ENCODE peak calls at places on chromosomes 5 and 9, in nine cellular contexts. X is lower lobe of right lung; K is left lung; W is B cell; B is foreskin fibroblast; J is T-helper 22 cell; D is tibial artery; N is AG08396; C is stimulated activated CD4-positive, alpha-beta T cell treated with anti-CD3 and anti-CD28 coated beads, Interleukin-15, amount 100 ng/mL, for 24 hours. Z is an unnamed sample.

GRCh38 chr5:463952-464351 is 21.0 kb downstream of the EXOC3 start:
- DNase-seq in X (peak), K (peak), J (peak), D (peak), C (peak), N (no peak), B (no peak), W (peak), Z (no peak)

GRCh38 chr9:89311346-89312153 is 555 bp downstream of the CKS2 start:
- DNase-seq in W (no peak), K (peak), B (peak), J (no peak), N (no peak), D (no peak), C (peak), X (peak), Z (no peak)

GRCh38 chr5:932628-933250 is 40.1 kb downstream of the TRIP13 start:
- DNase-seq in K (no peak), J (no peak), C (no peak), W (no peak), N (peak), B (no peak), D (peak), X (no peak), Z (no peak)

GRCh38 chr5:168375214-168375613 is 83.8 kb downstream of the WWC1 start:
- DNase-seq in B (no peak), C (no peak), D (no peak), J (no peak), X (no peak), N (no peak), W (no peak), K (no peak), Z (no peak)

GRCh38 chr5:56833325-56833724 is 18.0 kb downstream of the MAP3K1 start:
- DNase-seq in J (no peak), X (no peak), B (no peak), C (peak), N (no peak), W (no peak), D (no peak), K (no peak), Z (no peak)

GRCh38 chr5:1731091-1731639 is 68.5 kb downstream of the MRPL36 start:
- DNase-seq in N (no peak), C (no peak), J (no peak), X (no peak), D (no peak), B (no peak), W (no peak), K (peak), Z (peak)

GRCh38 chr5:146484714-146485391 is 31.1 kb downstream of the GPR151 start:
- DNase-seq in X (no peak), N (no peak), D (no peak), W (no peak), K (no peak), C (no peak), B (no peak), J (no peak), Z (no peak)

GRCh38 chr5:148492351-148492750 is 108.6 kb downstream of the FBXO38 start:
- DNase-seq in C (no peak), B (no peak), J (no peak), X (no peak), N (no peak), K (no peak), W (no peak), D (no peak), Z (no peak)

GRCh38 chr9:36036780-36037579 is at the start of gene RECK:
- DNase-seq in B (peak), W (peak), D (peak), K (peak), N (peak), C (peak), J (peak), X (peak), Z (peak)

GRCh38 chr9:92947268-92948031 is at the start of gene FGD3:
- DNase-seq in X (no peak), C (peak), K (no peak), B (peak), N (peak), D (no peak), W (peak), J (peak), Z (no peak)

GRCh38 chr5:169686137-169686536 is 49.1 kb downstream of the DOCK2 start:
- DNase-seq in B (no peak), N (no peak), X (no peak), C (no peak), K (no peak), W (no peak), D (no peak), J (no peak), Z (no peak)

GRCh38 chr5:77157732-77158532 is 52.5 kb upstream of the PDE8B start:
- DNase-seq in X (no peak), C (no peak), D (no peak), N (no peak), K (no peak), W (no peak), B (no peak), J (no peak), Z (no peak)

GRCh38 chr9:94894111-94894699 is 167.7 kb downstream of the AOPEP start:
- DNase-seq in B (peak), X (no peak), D (no peak), K (no peak), C (no peak), W (no peak), N (no peak), J (no peak), Z (no peak)